ENCODE peak calls at places on chromosomes 7 and 10, in six cellular contexts. U, C, F, Y, N and L are unnamed samples. For H3K36me3, H3K9me3 and H3K4me1, the result is how much of the 10 kb centered on the place peaks cover.

GRCh38 chr10:62543981-62544380 is 169.8 kb downstream of the ZNF365 start:
- DNase-seq in F (no peak), N (no peak), C (no peak), Y (no peak), U (no peak), L (no peak)

GRCh38 chr7:112420236-112420945 is 29.9 kb upstream of the IFRD1 start:
- DNase-seq in C (no peak), U (no peak), N (no peak), Y (peak), F (no peak), L (no peak)

GRCh38 chr7:74230446-74231231 is 20.8 kb downstream of the LAT2 start:
- DNase-seq in F (no peak), C (no peak), U (no peak), N (no peak), Y (no peak), L (no peak)

GRCh38 chr10:70425096-70425495 is 16.4 kb downstream of the NODAL start:
- DNase-seq in C (no peak), Y (no peak), U (no peak), N (no peak), F (no peak), L (no peak)

GRCh38 chr7:146090023-146090645 is 26.5 kb upstream of the CNTNAP2 start:
- DNase-seq in Y (no peak), F (no peak), C (no peak), N (peak), U (no peak), L (no peak)

GRCh38 chr7:128453836-128454804 is 1.6 kb upstream of the HILPDA start:
- DNase-seq in Y (peak), F (peak), C (peak), U (peak), N (no peak), L (no peak)

GRCh38 chr7:13016633-13017324 is 329.3 kb downstream of the ARL4A start:
- DNase-seq in N (no peak), C (no peak), U (no peak), F (no peak), Y (no peak), L (no peak)

GRCh38 chr10:114905450-114905849 is 32.5 kb upstream of the TRUB1 start:
- DNase-seq in U (no peak), N (no peak), C (no peak), Y (no peak), F (no peak), L (no peak)

GRCh38 chr7:66443946-66444345 is 184.7 kb upstream of the KCTD7 start:
- DNase-seq in C (no peak), N (no peak), U (no peak), Y (no peak), F (no peak), L (no peak)

GRCh38 chr10:123093489-123093888 is 42.3 kb upstream of the HMX3 start:
- DNase-seq in F (no peak), C (no peak), N (no peak), U (no peak), Y (no peak), L (no peak)

GRCh38 chr10:87092356-87092860 is 2.2 kb downstream of the GLUD1 start:
- DNase-seq in C (no peak), N (no peak), F (no peak), U (no peak), Y (no peak), L (no peak)

GRCh38 chr7:80611353-80611752 is 27.1 kb upstream of the CD36 start:
- DNase-seq in F (no peak), N (no peak), C (no peak), Y (no peak), U (no peak), L (no peak)

GRCh38 chr7:110943686-110944350 is 147.1 kb upstream of the LRRN3 start:
- DNase-seq in C (no peak), F (no peak), Y (no peak), N (no peak), U (no peak), L (no peak)

GRCh38 chr7:129055861-129056464 is 1.1 kb upstream of the TNPO3 start:
- DNase-seq in C (no peak), N (no peak), U (no peak), Y (no peak), F (no peak), L (no peak)

DNA sequence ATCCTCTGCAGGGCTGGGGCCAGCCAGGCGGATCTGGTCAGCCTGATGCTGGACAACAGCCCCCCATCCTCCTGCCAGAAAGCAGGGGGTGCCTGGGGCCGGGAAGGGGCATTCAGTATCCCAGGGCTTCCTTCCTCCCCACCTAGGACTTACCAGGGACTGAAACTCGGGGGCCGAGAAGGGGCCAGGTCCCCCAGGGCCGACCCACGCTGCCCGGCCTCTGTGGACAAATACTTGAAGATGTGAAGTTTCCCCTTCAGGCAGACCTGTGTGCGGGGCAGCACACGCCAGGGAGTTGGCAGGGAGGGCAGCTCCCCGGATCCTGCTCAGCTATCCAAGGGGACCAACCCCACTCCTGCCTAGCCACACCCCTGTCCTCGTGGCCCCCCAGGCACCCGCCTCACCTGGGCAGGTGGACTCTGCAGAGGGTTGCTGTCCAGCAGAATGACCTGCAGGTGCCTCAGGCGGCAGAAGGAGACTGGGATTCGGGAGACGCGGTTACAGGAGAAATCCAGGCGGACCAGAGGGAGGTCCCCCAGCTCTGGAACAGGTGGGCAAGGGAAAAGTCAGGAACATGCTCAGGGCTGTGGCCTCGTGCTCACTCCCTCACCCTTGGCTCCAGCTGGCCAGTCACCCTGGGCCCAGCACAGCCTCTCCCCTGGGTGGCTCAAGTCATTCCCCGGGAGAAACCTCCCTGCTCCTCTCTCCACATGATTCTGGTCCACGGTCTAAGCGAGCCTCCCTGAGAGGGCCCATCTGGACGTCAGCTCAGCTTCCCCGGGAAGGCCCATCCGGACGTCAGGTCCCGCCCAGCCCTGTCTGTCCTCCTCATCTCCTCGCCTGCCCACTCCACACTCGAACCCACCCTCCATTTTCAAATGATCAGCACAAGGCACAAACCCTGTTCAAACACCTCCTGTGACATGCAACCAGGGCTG is 4.8 kb upstream of the SAP25 start:
- DNase-seq in F (no peak), Y (no peak), N (no peak), C (no peak), U (peak), L (no peak)
- H3K36me3 ChIP-seq in F (half or more), Y (under half), N (under half), C (under half), U (under half), L (half or more)

GRCh38 chr7:157774495-157774894 is 437.7 kb downstream of the DNAJB6 start:
- DNase-seq in Y (no peak), N (no peak), F (peak), C (no peak), U (no peak), L (no peak)

GRCh38 chr7:157770716-157771320 is 434.0 kb downstream of the DNAJB6 start:
- DNase-seq in Y (no peak), U (no peak), C (no peak), F (peak), N (no peak), L (no peak)

GRCh38 chr7:157773361-157773760 is 436.6 kb downstream of the DNAJB6 start:
- DNase-seq in Y (no peak), F (peak), U (no peak), C (no peak), N (no peak), L (no peak)

GRCh38 chr7:157771689-157772088 is 434.9 kb downstream of the DNAJB6 start:
- DNase-seq in N (no peak), U (no peak), Y (no peak), F (no peak), C (no peak), L (no peak)

DNA sequence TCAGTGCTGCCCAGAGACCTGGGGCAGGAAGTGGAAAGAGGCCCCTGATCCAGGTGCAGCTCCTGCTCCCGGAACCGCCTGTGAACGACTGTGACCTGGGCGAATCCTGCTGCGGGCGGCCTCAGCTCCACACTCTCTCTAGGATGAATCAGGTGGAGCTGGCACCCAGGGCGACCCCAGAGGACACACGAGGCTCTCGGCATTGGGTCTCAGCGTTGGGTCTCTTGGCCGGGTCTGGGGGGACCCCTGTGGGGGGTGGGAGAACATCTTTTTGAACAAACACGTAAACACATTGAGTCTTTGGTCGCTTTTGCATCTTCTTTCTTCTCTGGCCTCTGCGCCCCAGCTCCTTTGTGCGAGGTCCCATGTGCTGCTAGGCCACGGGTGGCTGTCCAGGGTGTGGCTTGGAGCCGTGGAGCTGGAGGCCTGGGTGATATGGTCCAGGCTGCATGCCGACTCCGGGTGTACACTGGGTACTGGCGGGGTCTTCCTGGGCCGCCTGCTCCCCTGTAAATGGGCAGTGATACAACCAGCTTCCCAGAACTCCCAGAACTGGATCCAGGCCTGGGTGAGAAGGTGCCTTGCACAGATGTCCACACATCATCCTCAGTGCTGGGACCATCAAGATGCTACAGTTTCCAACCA is 435.8 kb downstream of the DNAJB6 start:
- DNase-seq in Y (no peak), N (no peak), F (peak), U (no peak), C (no peak), L (no peak)
- H3K9me3 ChIP-seq in Y (under half), N (under half), F (under half), U (under half), C (under half), L (under half)

GRCh38 chr7:27946351-27946750 is 206.4 kb downstream of the TAX1BP1 start:
- DNase-seq in N (no peak), Y (no peak), U (no peak), C (no peak), F (no peak), L (no peak)

GRCh38 chr7:27950123-27950522 is 210.2 kb downstream of the TAX1BP1 start:
- DNase-seq in C (no peak), N (no peak), Y (no peak), U (no peak), F (no peak), L (no peak)

GRCh38 chr7:27947581-27948278 is 207.8 kb downstream of the TAX1BP1 start:
- DNase-seq in U (no peak), F (no peak), Y (no peak), C (no peak), N (no peak), L (no peak)

GRCh38 chr7:27945356-27945755 is 205.4 kb downstream of the TAX1BP1 start:
- DNase-seq in C (no peak), U (no peak), F (no peak), N (no peak), Y (no peak), L (no peak)

DNA sequence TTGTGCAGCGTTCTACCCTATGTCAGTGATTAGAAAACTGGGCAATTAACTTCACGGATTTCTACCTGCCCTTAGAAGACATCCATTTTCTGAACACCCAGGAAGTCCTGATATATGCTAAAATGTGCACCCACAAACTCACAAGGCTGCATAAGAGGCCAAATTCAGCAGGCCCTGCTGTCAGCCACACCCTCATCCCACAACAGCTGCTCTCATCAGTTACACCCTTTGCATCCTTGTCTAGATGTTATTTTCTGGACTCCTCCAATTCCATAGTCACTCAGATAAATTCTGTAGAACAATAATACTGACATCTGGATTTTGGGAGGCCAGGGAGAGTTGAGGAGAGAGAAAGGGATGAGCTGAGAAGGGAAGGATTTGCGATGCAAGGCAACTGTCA is 208.9 kb downstream of the TAX1BP1 start:
- DNase-seq in N (no peak), F (no peak), C (no peak), U (no peak), Y (no peak), L (no peak)
- H3K4me1 ChIP-seq in N (under half), F (under half), C (under half), U (under half), Y (under half), L (under half)

GRCh38 chr7:158744070-158744469 is 39.5 kb upstream of the NCAPG2 start:
- DNase-seq in N (no peak), U (no peak), C (no peak), Y (no peak), F (no peak), L (no peak)

GRCh38 chr7:158746957-158747356 is 42.4 kb upstream of the NCAPG2 start:
- DNase-seq in N (no peak), U (no peak), Y (no peak), F (no peak), C (no peak), L (no peak)

GRCh38 chr7:158747408-158747807 is 42.8 kb upstream of the NCAPG2 start:
- DNase-seq in U (no peak), C (no peak), Y (no peak), N (no peak), F (no peak), L (no peak)

GRCh38 chr7:158743219-158743618 is 38.6 kb upstream of the NCAPG2 start:
- DNase-seq in Y (no peak), U (no peak), N (no peak), C (no peak), F (no peak), L (no peak)

DNA sequence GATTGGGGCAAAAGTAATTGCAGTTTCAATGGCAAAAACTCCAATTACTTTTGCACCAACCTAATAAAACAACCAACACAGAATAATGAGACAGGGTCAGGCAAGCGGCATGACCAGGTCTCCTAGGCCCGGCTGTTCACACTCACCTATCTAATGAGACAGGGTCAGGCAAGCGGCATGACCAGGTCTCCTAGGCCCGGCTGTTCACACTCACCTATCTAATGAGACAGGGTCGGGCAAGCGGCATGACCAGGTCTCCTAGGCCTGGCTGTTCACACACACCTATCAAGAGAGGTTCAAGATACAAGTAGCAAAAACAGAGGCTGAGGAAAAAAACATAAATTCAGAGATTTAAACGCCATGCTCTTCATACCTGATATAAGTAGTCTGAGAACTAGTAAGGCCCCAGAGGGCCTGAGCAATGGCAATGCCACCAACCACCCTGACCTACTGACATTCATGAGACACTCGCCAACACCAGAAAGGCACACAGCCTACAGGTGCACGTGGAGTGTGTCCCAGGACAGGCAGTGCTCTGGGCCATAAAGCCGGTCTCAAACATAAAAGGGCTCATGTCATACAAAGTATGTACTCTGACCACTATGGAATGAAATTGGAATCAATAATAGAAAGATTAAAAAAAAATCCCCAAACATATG is 40.6 kb upstream of the NCAPG2 start:
- DNase-seq in U (no peak), F (no peak), Y (no peak), C (no peak), N (no peak), L (no peak)
- H3K36me3 ChIP-seq in U (under half), F (half or more), Y (under half), C (under half), N (under half), L (half or more)

GRCh38 chr10:130745831-130746230 is 565.7 kb downstream of the TCERG1L start:
- DNase-seq in Y (no peak), C (no peak), N (no peak), U (no peak), F (peak), L (no peak)

GRCh38 chr10:130742936-130743675 is 568.4 kb downstream of the TCERG1L start:
- DNase-seq in Y (no peak), F (peak), U (no peak), C (no peak), N (no peak), L (no peak)

GRCh38 chr10:130745251-130745650 is 566.3 kb downstream of the TCERG1L start:
- DNase-seq in N (no peak), U (no peak), Y (no peak), C (no peak), F (peak), L (no peak)

GRCh38 chr10:130743751-130744191 is 567.8 kb downstream of the TCERG1L start:
- DNase-seq in Y (no peak), N (no peak), C (no peak), U (no peak), F (peak), L (no peak)

DNA sequence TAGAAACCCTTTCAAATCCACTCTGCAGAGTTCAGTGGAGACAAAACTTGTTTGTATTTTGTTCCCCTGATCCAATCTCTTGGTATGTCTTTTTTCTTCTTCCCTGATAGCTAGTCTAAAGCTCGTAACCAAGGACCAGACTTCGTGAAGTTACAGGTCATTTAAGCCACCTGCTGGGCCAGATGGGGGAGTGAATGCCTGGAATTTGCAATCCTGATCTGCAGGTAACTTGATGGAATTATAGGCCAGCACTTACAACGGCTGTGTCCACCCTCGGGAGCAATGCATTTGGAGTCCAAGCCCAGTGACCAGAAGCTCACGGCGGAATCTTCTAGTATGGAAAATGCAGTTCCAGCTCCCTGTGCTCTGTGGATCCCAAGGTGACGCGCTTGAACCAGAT is 566.9 kb downstream of the TCERG1L start:
- DNase-seq in U (no peak), F (peak), N (no peak), Y (no peak), C (no peak), L (no peak)
- H3K9me3 ChIP-seq in U (under half), F (under half), N (under half), Y (under half), C (under half), L (under half)

GRCh38 chr10:48357631-48358030 is 51.2 kb downstream of the MAPK8 start:
- DNase-seq in U (no peak), N (no peak), C (no peak), Y (no peak), F (no peak), L (no peak)

GRCh38 chr10:48361201-48361600 is 54.7 kb downstream of the MAPK8 start:
- DNase-seq in U (no peak), N (no peak), Y (no peak), F (no peak), C (no peak), L (no peak)

GRCh38 chr10:48353246-48353645 is 46.8 kb downstream of the MAPK8 start:
- DNase-seq in Y (no peak), U (no peak), N (no peak), C (no peak), F (no peak), L (no peak)

GRCh38 chr10:48358838-48359237 is 52.4 kb downstream of the MAPK8 start:
- DNase-seq in N (no peak), F (no peak), C (no peak), U (no peak), Y (no peak), L (no peak)

GRCh38 chr10:48358162-48358561 is 51.7 kb downstream of the MAPK8 start:
- DNase-seq in U (no peak), F (no peak), Y (no peak), N (no peak), C (no peak), L (no peak)
- H3K4me1 ChIP-seq in U (under half), F (under half), Y (under half), N (under half), C (under half), L (under half)

GRCh38 chr10:79220296-79220695 is 127.0 kb upstream of the PPIF start:
- DNase-seq in Y (no peak), U (no peak), F (no peak), N (no peak), C (no peak), L (no peak)

GRCh38 chr10:79222186-79222585 is 125.1 kb upstream of the PPIF start:
- DNase-seq in F (no peak), U (no peak), Y (no peak), C (no peak), N (no peak), L (no peak)

GRCh38 chr10:79219276-79219957 is 127.9 kb upstream of the PPIF start:
- DNase-seq in C (no peak), U (no peak), Y (no peak), F (no peak), N (no peak), L (no peak)

GRCh38 chr10:79223001-79223345 is 124.3 kb upstream of the PPIF start:
- DNase-seq in U (no peak), F (no peak), N (no peak), C (no peak), Y (no peak), L (no peak)

GRCh38 chr10:79221110-79222051 is 125.9 kb upstream of the PPIF start:
- DNase-seq in N (no peak), Y (no peak), U (peak), F (peak), C (peak), L (no peak)
- H3K36me3 ChIP-seq in N (under half), Y (under half), U (under half), F (under half), C (under half), L (under half)

GRCh38 chr10:131396108-131397010 is 84.8 kb upstream of the TCERG1L start:
- DNase-seq in N (no peak), F (no peak), Y (no peak), U (peak), C (peak), L (no peak)
- H3K9me3 ChIP-seq in N (under half), F (under half), Y (under half), U (under half), C (under half), L (under half)

GRCh38 chr10:118508355-118508754 is 87.1 kb downstream of the PRLHR start:
- DNase-seq in C (no peak), U (no peak), Y (no peak), F (no peak), N (no peak), L (no peak)
- H3K4me1 ChIP-seq in C (under half), U (under half), Y (under half), F (under half), N (under half), L (under half)

GRCh38 chr7:16695621-16696237 is 49.7 kb downstream of the BZW2 start:
- DNase-seq in N (no peak), F (no peak), U (peak), C (peak), Y (peak), L (no peak)
- H3K36me3 ChIP-seq in N (under half), F (half or more), U (under half), C (under half), Y (under half), L (under half)